ENCODE peak calls at places on chromosome 21, in nine cellular contexts. K is NCI-H1048; Q is activated CD8-positive, alpha-beta memory T cell treated with anti-CD3 and anti-CD28 coated beads, Interleukin-2, amount 50 U/mL, for 48 hours; M is NCI-H1092 treated with DMSO at 0.1 percent for 48 hours; B is cardiac muscle cell; S is lung; I is ureter; W is fibroblast of the conjunctiva; D is MG63. G is an unnamed sample.

GRCh38 chr21:33940164-33940563 is 24.6 kb upstream of the ATP5PO start:
- DNase-seq in K (no peak), Q (no peak), M (no peak), B (no peak), S (no peak), I (peak), W (no peak), D (no peak), G (peak)

GRCh38 chr21:17467392-17467791 is 45.5 kb upstream of the CXADR start:
- DNase-seq in K (no peak), Q (no peak), M (no peak), B (no peak), S (no peak), I (no peak), W (no peak), D (no peak), G (no peak)

GRCh38 chr21:42523941-42524340 is 10.3 kb downstream of the SLC37A1 start:
- DNase-seq in K (no peak), Q (no peak), M (peak), B (no peak), S (no peak), I (no peak), W (no peak), D (no peak), G (no peak)

GRCh38 chr21:15297829-15298228 is 233.0 kb upstream of the NRIP1 start:
- DNase-seq in K (no peak), Q (no peak), M (no peak), B (no peak), S (no peak), I (no peak), W (no peak), D (no peak), G (no peak)

GRCh38 chr21:17436626-17437111 is 76.2 kb upstream of the CXADR start:
- DNase-seq in K (no peak), Q (no peak), M (no peak), B (peak), S (no peak), I (no peak), W (no peak), D (no peak), G (no peak)

GRCh38 chr21:35386491-35387079 is 337.5 kb upstream of the RUNX1 start:
- DNase-seq in K (no peak), Q (no peak), M (no peak), B (no peak), S (no peak), I (no peak), W (no peak), D (no peak), G (no peak)

GRCh38 chr21:32136546-32136945 is 142.3 kb downstream of the MIS18A start:
- DNase-seq in K (no peak), Q (no peak), M (no peak), B (no peak), S (no peak), I (no peak), W (no peak), D (peak), G (peak)

GRCh38 chr21:26965091-26965566 is 1.8 kb downstream of the ADAMTS5 start:
- DNase-seq in K (no peak), Q (no peak), M (no peak), B (no peak), S (no peak), I (no peak), W (no peak), D (no peak), G (peak)

GRCh38 chr21:28704746-28705145 is 287.9 kb downstream of the LTN1 start:
- DNase-seq in K (no peak), Q (no peak), M (peak), B (peak), S (no peak), I (peak), W (no peak), D (no peak), G (no peak)

GRCh38 chr21:43827015-43827611 is 37.7 kb downstream of the RRP1 start:
- DNase-seq in K (no peak), Q (no peak), M (no peak), B (no peak), S (no peak), I (no peak), W (peak), D (peak), G (peak)

GRCh38 chr21:41899431-41900202 is 20.5 kb upstream of the PRDM15 start:
- DNase-seq in K (no peak), Q (peak), M (no peak), B (no peak), S (no peak), I (no peak), W (no peak), D (no peak), G (no peak)

GRCh38 chr21:15298306-15298705 is 233.5 kb upstream of the NRIP1 start:
- DNase-seq in K (no peak), Q (no peak), M (no peak), B (no peak), S (no peak), I (no peak), W (no peak), D (no peak), G (no peak)

GRCh38 chr21:27045281-27045985 is 78.5 kb upstream of the ADAMTS5 start:
- DNase-seq in K (no peak), Q (no peak), M (no peak), B (no peak), S (no peak), I (no peak), W (no peak), D (no peak), G (no peak)

GRCh38 chr21:42256316-42256715 is 37.4 kb downstream of the ABCG1 start:
- DNase-seq in K (no peak), Q (no peak), M (no peak), B (no peak), S (no peak), I (no peak), W (no peak), D (no peak), G (no peak)

GRCh38 chr21:32770514-32771133 is 931 bp downstream of the PAXBP1 start:
- DNase-seq in K (no peak), Q (no peak), M (peak), B (no peak), S (peak), I (no peak), W (no peak), D (peak), G (peak)

GRCh38 chr21:34535886-34536285 is 23.9 kb upstream of the KCNE1 start:
- DNase-seq in K (no peak), Q (no peak), M (no peak), B (no peak), S (no peak), I (no peak), W (no peak), D (no peak), G (no peak)

GRCh38 chr21:25806053-25806452 is 71.3 kb downstream of the GABPA start:
- DNase-seq in K (no peak), Q (no peak), M (no peak), B (no peak), S (no peak), I (no peak), W (no peak), D (no peak), G (peak)

GRCh38 chr21:31410763-31411278 is 66.8 kb upstream of the TIAM1 start:
- DNase-seq in K (no peak), Q (peak), M (no peak), B (no peak), S (no peak), I (no peak), W (no peak), D (no peak), G (peak)

GRCh38 chr21:45804809-45805313 is 161.3 kb downstream of the PCBP3 start:
- DNase-seq in K (no peak), Q (no peak), M (no peak), B (no peak), S (no peak), I (no peak), W (no peak), D (no peak), G (no peak)

GRCh38 chr21:36456714-36457399 is 23.1 kb downstream of the CLDN14 start:
- DNase-seq in K (no peak), Q (no peak), M (no peak), B (no peak), S (no peak), I (no peak), W (no peak), D (no peak), G (no peak)

GRCh38 chr21:36902331-36902730 is 64.1 kb downstream of the HLCS start:
- DNase-seq in K (no peak), Q (peak), M (no peak), B (no peak), S (no peak), I (no peak), W (no peak), D (no peak), G (no peak)

GRCh38 chr21:31509108-31510017 is 150.1 kb upstream of the SOD1 start:
- DNase-seq in K (no peak), Q (peak), M (no peak), B (no peak), S (no peak), I (no peak), W (no peak), D (peak), G (peak)

GRCh38 chr21:44992608-44993031 is 52.8 kb downstream of the SLX9 start:
- DNase-seq in K (no peak), Q (no peak), M (no peak), B (no peak), S (no peak), I (no peak), W (no peak), D (no peak), G (no peak)

GRCh38 chr21:39601194-39601940 is 11.4 kb upstream of the B3GALT5 start:
- DNase-seq in K (no peak), Q (no peak), M (no peak), B (peak), S (no peak), I (no peak), W (no peak), D (no peak), G (peak)

GRCh38 chr21:45224189-45224938 is 63.3 kb downstream of the POFUT2 start:
- DNase-seq in K (no peak), Q (no peak), M (no peak), B (no peak), S (no peak), I (no peak), W (no peak), D (peak), G (no peak)

GRCh38 chr21:38115870-38116269 is 140.9 kb upstream of the KCNJ15 start:
- DNase-seq in K (no peak), Q (no peak), M (no peak), B (no peak), S (no peak), I (no peak), W (no peak), D (no peak), G (no peak)

GRCh38 chr21:26844258-26845065 is 747 bp downstream of the ADAMTS1 start:
- DNase-seq in K (no peak), Q (peak), M (peak), B (peak), S (no peak), I (peak), W (no peak), D (peak), G (peak)

GRCh38 chr21:26185446-26185845 is 14.9 kb upstream of the APP start:
- DNase-seq in K (no peak), Q (no peak), M (no peak), B (no peak), S (no peak), I (no peak), W (no peak), D (no peak), G (no peak)

GRCh38 chr21:26153758-26154157 is 16.8 kb downstream of the APP start:
- DNase-seq in K (no peak), Q (no peak), M (no peak), B (no peak), S (no peak), I (no peak), W (no peak), D (no peak), G (no peak)

GRCh38 chr21:42336065-42336464 is 14.7 kb downstream of the TFF2 start:
- DNase-seq in K (peak), Q (peak), M (no peak), B (peak), S (no peak), I (peak), W (no peak), D (no peak), G (peak)

GRCh38 chr21:36321325-36322082 is 1.5 kb downstream of the MORC3 start:
- DNase-seq in K (peak), Q (no peak), M (peak), B (peak), S (no peak), I (no peak), W (no peak), D (no peak), G (peak)

GRCh38 chr21:45074048-45074817 is at the start of gene ADARB1:
- DNase-seq in K (peak), Q (peak), M (peak), B (peak), S (peak), I (no peak), W (no peak), D (peak), G (peak)

G was measured in Daoy.